ENCODE peak calls at places on chromosomes 5 and 9, in four cellular contexts. One of them, this sample, is unnamed. For H3K4me1, the result is how much of the 10 kb centered on the place peaks cover.

GRCh38 chr9:126491256-126491879 is 122.4 kb upstream of the LMX1B start:
- DNase-seq in CD8-positive, alpha-beta T cell: peak
- DNase-seq in heart left ventricle: no peak
- DNase-seq in A549: peak
- DNase-seq in this sample: peak

GRCh38 chr9:21741151-21741550 is 61.3 kb upstream of the MTAP start:
- DNase-seq in CD8-positive, alpha-beta T cell: no peak
- DNase-seq in heart left ventricle: no peak
- DNase-seq in A549: no peak
- DNase-seq in this sample: no peak

GRCh38 chr9:86184125-86184524 is 75.3 kb downstream of the C9orf153 start:
- DNase-seq in CD8-positive, alpha-beta T cell: no peak
- DNase-seq in heart left ventricle: no peak
- DNase-seq in A549: no peak
- DNase-seq in this sample: no peak

GRCh38 chr5:122963305-122963704 is 73.2 kb downstream of the PPIC start:
- DNase-seq in CD8-positive, alpha-beta T cell: no peak
- DNase-seq in heart left ventricle: no peak
- DNase-seq in A549: no peak
- DNase-seq in this sample: no peak

GRCh38 chr5:61082516-61083280 is 79.6 kb downstream of the SMIM15 start:
- DNase-seq in CD8-positive, alpha-beta T cell: no peak
- DNase-seq in heart left ventricle: no peak
- DNase-seq in A549: no peak
- DNase-seq in this sample: no peak

GRCh38 chr9:134661791-134662142 is 20.2 kb downstream of the COL5A1 start:
- DNase-seq in CD8-positive, alpha-beta T cell: no peak
- DNase-seq in heart left ventricle: peak
- DNase-seq in A549: no peak
- DNase-seq in this sample: no peak

GRCh38 chr5:1644810-1645571 is 121.2 kb upstream of the LPCAT1 start:
- DNase-seq in CD8-positive, alpha-beta T cell: peak
- DNase-seq in heart left ventricle: peak
- DNase-seq in A549: peak
- DNase-seq in this sample: peak

GRCh38 chr5:74093501-74093993 is 467.6 kb downstream of the ARHGEF28 start:
- DNase-seq in CD8-positive, alpha-beta T cell: no peak
- DNase-seq in heart left ventricle: no peak
- DNase-seq in A549: no peak
- DNase-seq in this sample: no peak

GRCh38 chr9:130500340-130500771 is 55.6 kb downstream of the ASS1 start:
- DNase-seq in CD8-positive, alpha-beta T cell: no peak
- DNase-seq in heart left ventricle: no peak
- DNase-seq in A549: no peak
- DNase-seq in this sample: no peak

GRCh38 chr5:172910828-172911627 is 48.2 kb upstream of the RPL26L1 start:
- DNase-seq in CD8-positive, alpha-beta T cell: no peak
- DNase-seq in heart left ventricle: peak
- DNase-seq in A549: peak
- DNase-seq in this sample: no peak

GRCh38 chr5:173868096-173868879 is 19.9 kb upstream of the CPEB4 start:
- DNase-seq in CD8-positive, alpha-beta T cell: no peak
- DNase-seq in heart left ventricle: no peak
- DNase-seq in A549: no peak
- DNase-seq in this sample: peak

GRCh38 chr9:135804588-135805421 is 102.5 kb downstream of the CAMSAP1 start:
- DNase-seq in CD8-positive, alpha-beta T cell: no peak
- DNase-seq in heart left ventricle: no peak
- DNase-seq in A549: no peak
- DNase-seq in this sample: no peak

GRCh38 chr5:107381189-107381856 is 289.4 kb downstream of the EFNA5 start:
- DNase-seq in CD8-positive, alpha-beta T cell: no peak
- DNase-seq in heart left ventricle: no peak
- DNase-seq in A549: peak
- DNase-seq in this sample: peak

GRCh38 chr5:42720242-42720641 is 36.4 kb upstream of the CCDC152 start:
- DNase-seq in CD8-positive, alpha-beta T cell: no peak
- DNase-seq in heart left ventricle: no peak
- DNase-seq in A549: no peak
- DNase-seq in this sample: no peak

GRCh38 chr5:52895070-52895469 is 94.1 kb upstream of the ITGA2 start:
- DNase-seq in CD8-positive, alpha-beta T cell: no peak
- DNase-seq in heart left ventricle: no peak
- DNase-seq in A549: no peak
- DNase-seq in this sample: no peak

GRCh38 chr5:134374234-134374633 is 2.9 kb downstream of the UBE2B start:
- DNase-seq in CD8-positive, alpha-beta T cell: no peak
- DNase-seq in heart left ventricle: no peak
- DNase-seq in A549: peak
- DNase-seq in this sample: no peak

GRCh38 chr9:137494104-137494544 is 35.0 kb upstream of the NSMF start:
- DNase-seq in CD8-positive, alpha-beta T cell: no peak
- DNase-seq in heart left ventricle: no peak
- DNase-seq in A549: no peak
- DNase-seq in this sample: no peak

GRCh38 chr5:138874771-138875628 is at the start of gene LRRTM2:
- DNase-seq in CD8-positive, alpha-beta T cell: no peak
- DNase-seq in heart left ventricle: no peak
- DNase-seq in A549: no peak
- DNase-seq in this sample: no peak

GRCh38 chr9:89817186-89817960 is 212.6 kb downstream of the GADD45G start:
- DNase-seq in CD8-positive, alpha-beta T cell: no peak
- DNase-seq in heart left ventricle: no peak
- DNase-seq in A549: no peak
- DNase-seq in this sample: no peak

GRCh38 chr5:67029481-67029880 is 167.1 kb downstream of the CD180 start:
- DNase-seq in CD8-positive, alpha-beta T cell: no peak
- DNase-seq in heart left ventricle: no peak
- DNase-seq in A549: no peak
- DNase-seq in this sample: no peak

GRCh38 chr9:111298831-111299603 is 31.0 kb downstream of the OR2K2 start:
- DNase-seq in CD8-positive, alpha-beta T cell: no peak
- DNase-seq in heart left ventricle: peak
- DNase-seq in A549: peak
- DNase-seq in this sample: peak

GRCh38 chr9:109303900-109304299 is 17.0 kb downstream of the EPB41L4B start:
- DNase-seq in CD8-positive, alpha-beta T cell: no peak
- DNase-seq in heart left ventricle: no peak
- DNase-seq in A549: no peak
- DNase-seq in this sample: no peak

GRCh38 chr5:172641359-172642045 is 439 bp downstream of the NEURL1B start:
- DNase-seq in CD8-positive, alpha-beta T cell: no peak
- DNase-seq in heart left ventricle: peak
- DNase-seq in A549: peak
- DNase-seq in this sample: no peak

GRCh38 chr9:35903049-35903448 is 3.0 kb upstream of the HRCT1 start:
- DNase-seq in CD8-positive, alpha-beta T cell: peak
- DNase-seq in heart left ventricle: no peak
- DNase-seq in A549: peak
- DNase-seq in this sample: peak

GRCh38 chr9:105318729-105319513 is 74.5 kb downstream of the SLC44A1 start:
- DNase-seq in CD8-positive, alpha-beta T cell: no peak
- DNase-seq in heart left ventricle: no peak
- DNase-seq in A549: peak
- DNase-seq in this sample: peak

GRCh38 chr9:137789295-137789895 is 88.2 kb upstream of the CACNA1B start:
- DNase-seq in CD8-positive, alpha-beta T cell: no peak
- DNase-seq in heart left ventricle: no peak
- DNase-seq in A549: no peak
- DNase-seq in this sample: peak

GRCh38 chr5:116144103-116144502 is 59.3 kb downstream of the COMMD10 start:
- DNase-seq in CD8-positive, alpha-beta T cell: no peak
- DNase-seq in heart left ventricle: no peak
- DNase-seq in A549: peak
- DNase-seq in this sample: no peak

GRCh38 chr9:115850548-115851304 is 302.9 kb upstream of the PAPPA start:
- DNase-seq in CD8-positive, alpha-beta T cell: no peak
- DNase-seq in heart left ventricle: no peak
- DNase-seq in A549: no peak
- DNase-seq in this sample: no peak

GRCh38 chr5:149153751-149154610 is 12.7 kb downstream of the ABLIM3 start:
- DNase-seq in CD8-positive, alpha-beta T cell: no peak
- DNase-seq in heart left ventricle: peak
- DNase-seq in A549: peak
- DNase-seq in this sample: no peak

GRCh38 chr9:131875828-131876485 is 136.1 kb upstream of the RAPGEF1 start:
- DNase-seq in CD8-positive, alpha-beta T cell: no peak
- DNase-seq in heart left ventricle: no peak
- DNase-seq in A549: no peak
- DNase-seq in this sample: no peak

GRCh38 chr9:77183581-77183980 is 6.2 kb downstream of the VPS13A start:
- DNase-seq in CD8-positive, alpha-beta T cell: no peak
- DNase-seq in heart left ventricle: no peak
- DNase-seq in A549: no peak
- DNase-seq in this sample: no peak

GRCh38 chr5:64680289-64680688 is 10.0 kb upstream of the SHISAL2B start:
- DNase-seq in CD8-positive, alpha-beta T cell: no peak
- DNase-seq in heart left ventricle: no peak
- DNase-seq in A549: peak
- DNase-seq in this sample: peak

GRCh38 chr5:93580387-93581100 is 475 bp downstream of the NR2F1-AS1 start:
- DNase-seq in CD8-positive, alpha-beta T cell: no peak
- DNase-seq in heart left ventricle: peak
- DNase-seq in A549: peak
- DNase-seq in this sample: no peak

GRCh38 chr9:91151014-91151740 is 210.5 kb downstream of the AUH start:
- DNase-seq in CD8-positive, alpha-beta T cell: no peak
- DNase-seq in heart left ventricle: no peak
- DNase-seq in A549: no peak
- DNase-seq in this sample: no peak

GRCh38 chr5:93018461-93018860 is 562.6 kb downstream of the NR2F1-AS1 start:
- DNase-seq in CD8-positive, alpha-beta T cell: no peak
- DNase-seq in heart left ventricle: no peak
- DNase-seq in A549: no peak
- DNase-seq in this sample: no peak

GRCh38 chr5:172284275-172284971 is 859 bp upstream of the UBTD2 start:
- DNase-seq in CD8-positive, alpha-beta T cell: no peak
- DNase-seq in heart left ventricle: no peak
- DNase-seq in A549: no peak
- DNase-seq in this sample: no peak

GRCh38 chr5:172800088-172800551 is 29.1 kb upstream of the DUSP1 start:
- DNase-seq in CD8-positive, alpha-beta T cell: no peak
- DNase-seq in heart left ventricle: peak
- DNase-seq in A549: peak
- DNase-seq in this sample: peak

GRCh38 chr9:135706288-135706687 is 4.3 kb downstream of the KCNT1 start:
- DNase-seq in CD8-positive, alpha-beta T cell: no peak
- DNase-seq in heart left ventricle: no peak
- DNase-seq in A549: no peak
- DNase-seq in this sample: no peak

GRCh38 chr5:64384761-64385160 is 121.1 kb upstream of the RGS7BP start:
- DNase-seq in CD8-positive, alpha-beta T cell: no peak
- DNase-seq in heart left ventricle: no peak
- DNase-seq in A549: peak
- DNase-seq in this sample: peak

GRCh38 chr5:96823060-96823459 is 15.3 kb upstream of the ERAP1 start:
- DNase-seq in CD8-positive, alpha-beta T cell: no peak
- DNase-seq in heart left ventricle: no peak
- DNase-seq in A549: no peak
- DNase-seq in this sample: no peak
- TF ChIP-seq CTCF in CD8-positive, alpha-beta T cell: peak
- TF ChIP-seq CTCF in heart left ventricle: no peak
- TF ChIP-seq CTCF in A549: no peak
- TF ChIP-seq CTCF in this sample: no peak

GRCh38 chr5:159395202-159395601 is 64.9 kb upstream of the IL12B start:
- DNase-seq in CD8-positive, alpha-beta T cell: no peak
- DNase-seq in heart left ventricle: no peak
- DNase-seq in A549: no peak
- DNase-seq in this sample: no peak
- H3K4me3 ChIP-seq in CD8-positive, alpha-beta T cell: no peak
- H3K4me3 ChIP-seq in heart left ventricle: no peak
- H3K4me3 ChIP-seq in A549: no peak
- H3K4me3 ChIP-seq in this sample: no peak

DNA sequence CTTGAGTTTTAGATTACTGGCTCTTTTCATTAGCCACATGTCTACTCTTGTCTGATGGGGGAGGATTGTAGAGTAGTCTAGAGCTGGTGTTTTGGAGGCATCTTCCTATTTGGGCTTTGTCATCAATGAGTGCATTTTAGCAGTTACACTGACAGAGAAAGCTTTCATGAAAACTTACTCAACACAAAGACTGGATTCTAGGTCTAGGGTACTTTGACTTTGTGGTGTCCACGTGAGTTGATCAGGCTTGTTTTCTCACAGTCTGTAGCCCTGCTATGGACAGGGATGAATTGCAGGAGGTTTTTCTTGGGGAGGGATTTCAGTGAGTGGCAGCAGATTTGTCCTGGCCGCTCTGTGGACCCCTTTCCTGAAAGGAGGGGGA is 6.5 kb downstream of the TRIO start:
- DNase-seq in CD8-positive, alpha-beta T cell: no peak
- DNase-seq in heart left ventricle: no peak
- DNase-seq in A549: no peak
- DNase-seq in this sample: no peak
- H3K4me1 ChIP-seq in CD8-positive, alpha-beta T cell: under half
- H3K4me1 ChIP-seq in heart left ventricle: half or more
- H3K4me1 ChIP-seq in A549: half or more
- H3K4me1 ChIP-seq in this sample: under half

DNA sequence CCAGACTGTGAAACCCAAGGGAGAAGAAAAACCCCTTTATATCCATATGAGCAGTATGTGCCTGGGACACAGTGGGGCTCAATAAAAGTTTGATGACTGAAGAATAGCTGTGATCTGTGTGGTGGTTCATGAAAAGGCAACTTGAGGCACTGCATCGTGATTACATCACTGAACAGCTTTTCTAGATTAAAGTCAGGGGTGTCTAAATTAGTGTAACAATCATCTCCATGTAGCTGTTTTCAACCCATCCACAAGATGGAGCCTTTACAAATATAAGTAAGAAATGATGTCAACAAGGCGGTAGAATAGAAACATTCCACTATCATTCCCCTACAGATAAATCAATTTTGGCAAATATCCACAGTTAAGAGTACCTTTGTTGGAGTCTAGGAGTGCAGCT is 55.5 kb downstream of the PRRC1 start:
- DNase-seq in CD8-positive, alpha-beta T cell: no peak
- DNase-seq in heart left ventricle: no peak
- DNase-seq in A549: peak
- DNase-seq in this sample: no peak
- TF ChIP-seq CTCF in CD8-positive, alpha-beta T cell: no peak
- TF ChIP-seq CTCF in heart left ventricle: peak
- TF ChIP-seq CTCF in A549: peak
- TF ChIP-seq CTCF in this sample: peak

This sample was measured in Caco-2.